ENCODE peak calls at places on chromosomes 2 and 18, in six cellular contexts. I is stomach; V is BE2C; D is CD8-positive, alpha-beta T cell; E is brain microvascular endothelial cell; M is lung. H is an unnamed sample.

GRCh38 chr18:26747131-26747475 is 118.4 kb downstream of the AQP4 start:
- DNase-seq in D (no peak), E (no peak), M (no peak), I (no peak), V (no peak), H (no peak)

GRCh38 chr2:100283724-100284501 is 38.4 kb downstream of the LONRF2 start:
- DNase-seq in D (no peak), V (peak), M (no peak), E (no peak), I (no peak), H (no peak)

GRCh38 chr18:31684279-31685096 is at the start of gene B4GALT6:
- DNase-seq in D (peak), E (peak), M (no peak), V (peak), I (no peak), H (no peak)

GRCh38 chr2:171785450-171785849 is 98.2 kb downstream of the DYNC1I2 start:
- DNase-seq in D (no peak), V (no peak), I (no peak), M (no peak), E (no peak), H (no peak)

GRCh38 chr2:183614797-183615429 is 490.7 kb downstream of the NUP35 start:
- DNase-seq in M (no peak), I (no peak), D (no peak), E (no peak), V (no peak), H (no peak)

GRCh38 chr2:10911291-10912075 is at the start of gene KCNF1:
- DNase-seq in V (peak), D (no peak), E (no peak), M (no peak), I (no peak), H (no peak)

GRCh38 chr2:200670313-200670712 is 84.5 kb downstream of the AOX1 start:
- DNase-seq in D (no peak), E (no peak), V (no peak), M (no peak), I (no peak), H (no peak)

GRCh38 chr2:20652141-20652540 is 1.2 kb upstream of the HS1BP3 start:
- DNase-seq in M (no peak), E (no peak), D (no peak), I (no peak), V (no peak), H (no peak)

GRCh38 chr18:50039736-50040135 is 155.2 kb downstream of the MYO5B start:
- DNase-seq in E (no peak), D (no peak), I (no peak), V (no peak), M (no peak), H (no peak)

GRCh38 chr2:64524604-64525322 is 635 bp downstream of the AFTPH start:
- DNase-seq in M (peak), D (peak), E (no peak), V (peak), I (peak), H (no peak)
- TF ChIP-seq CTCF in M (no peak), D (no peak), E (no peak), V (no peak), I (no peak), H (no peak)

DNA sequence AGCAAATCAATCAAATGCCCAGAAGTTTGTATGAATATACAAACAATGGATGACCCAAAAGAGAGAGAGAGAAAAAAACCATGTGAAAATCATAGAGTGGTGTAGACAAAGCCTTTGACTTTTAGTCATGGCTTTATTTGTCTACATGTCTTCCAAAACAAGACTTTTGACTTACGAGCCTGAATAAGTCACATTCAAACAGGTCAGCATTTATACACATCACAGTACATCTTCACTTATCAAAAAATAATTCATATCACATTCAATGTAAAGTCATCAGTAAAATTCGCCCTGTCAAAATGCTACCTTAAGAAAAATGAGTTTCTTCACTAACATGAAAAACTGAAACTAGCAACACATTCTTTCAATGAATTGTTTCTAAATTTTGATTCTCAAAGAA is 1.9 kb downstream of the IFIH1 start:
- DNase-seq in I (no peak), E (no peak), M (no peak), V (no peak), D (no peak), H (no peak)
- H3K4me3 ChIP-seq in I (no peak), E (no peak), M (no peak), V (no peak), D (peak), H (no peak)

GRCh38 chr2:121736140-121736461 is 574 bp downstream of the NIFK start:
- DNase-seq in E (no peak), D (no peak), I (no peak), V (no peak), M (no peak), H (no peak)
- TF ChIP-seq CTCF in E (no peak), D (no peak), I (no peak), V (no peak), M (no peak), H (no peak)

GRCh38 chr18:55781481-55781957 is 193.5 kb upstream of the TCF4 start:
- DNase-seq in I (no peak), D (no peak), M (no peak), E (peak), V (peak), H (no peak)
- H3K4me3 ChIP-seq in I (no peak), D (no peak), M (no peak), E (no peak), V (no peak), H (no peak)

GRCh38 chr2:64000630-64001381 is 18.4 kb downstream of the VPS54 start:
- DNase-seq in I (no peak), D (no peak), E (peak), M (no peak), V (no peak), H (no peak)
- TF ChIP-seq CTCF in I (no peak), D (no peak), E (peak), M (no peak), V (peak), H (no peak)

H was measured in AG09309.